ENCODE peak calls at places on chromosome 19, in nine cellular contexts. S, E, G, Z, C, V, A, B and H are unnamed samples.

GRCh38 chr19:13980340-13980739 is 25.8 kb downstream of the RFX1 start:
- DNase-seq in S (no peak), E (no peak), G (no peak), Z (no peak), C (no peak), V (no peak), A (no peak), B (no peak), H (no peak)

GRCh38 chr19:44808463-44809371 is at the start of gene BCAM:
- DNase-seq in S (peak), E (peak), G (no peak), Z (peak), C (peak), V (no peak), A (no peak), B (no peak), H (no peak)

GRCh38 chr19:12580180-12580694 is 29.0 kb upstream of the ZNF564 start:
- DNase-seq in S (no peak), E (no peak), G (no peak), Z (no peak), C (no peak), V (no peak), A (no peak), B (no peak), H (no peak)

GRCh38 chr19:48455171-48455907 is at the start of gene KCNJ14:
- DNase-seq in S (no peak), E (no peak), G (no peak), Z (no peak), C (no peak), V (no peak), A (no peak), B (no peak), H (no peak)

GRCh38 chr19:42252365-42253244 is 2.3 kb downstream of the ERF start:
- DNase-seq in S (peak), E (no peak), G (no peak), Z (no peak), C (peak), V (no peak), A (no peak), B (peak), H (no peak)

GRCh38 chr19:45075215-45076028 is 856 bp downstream of the ZNF296 start:
- DNase-seq in S (peak), E (no peak), G (peak), Z (no peak), C (peak), V (no peak), A (peak), B (peak), H (peak)

GRCh38 chr19:15249912-15250634 is 17.8 kb upstream of the EPHX3 start:
- DNase-seq in S (no peak), E (peak), G (no peak), Z (no peak), C (peak), V (no peak), A (no peak), B (no peak), H (no peak)

GRCh38 chr19:33689138-33689746 is 67.5 kb downstream of the CHST8 start:
- DNase-seq in S (no peak), E (no peak), G (no peak), Z (no peak), C (no peak), V (no peak), A (no peak), B (no peak), H (peak)

GRCh38 chr19:2166741-2167738 is 3.3 kb downstream of the DOT1L start:
- DNase-seq in S (peak), E (peak), G (no peak), Z (no peak), C (peak), V (no peak), A (no peak), B (peak), H (no peak)

GRCh38 chr19:9958451-9958850 is 22.1 kb upstream of the OLFM2 start:
- DNase-seq in S (no peak), E (peak), G (no peak), Z (no peak), C (no peak), V (no peak), A (no peak), B (no peak), H (no peak)

GRCh38 chr19:50155520-50156109 is 7.5 kb downstream of the IZUMO2 start:
- DNase-seq in S (no peak), E (no peak), G (no peak), Z (no peak), C (no peak), V (no peak), A (no peak), B (no peak), H (no peak)

GRCh38 chr19:6590458-6591319 is at the start of gene CD70:
- DNase-seq in S (no peak), E (no peak), G (peak), Z (peak), C (no peak), V (no peak), A (no peak), B (peak), H (no peak)

GRCh38 chr19:10701955-10702307 is 692 bp downstream of the QTRT1 start:
- DNase-seq in S (no peak), E (no peak), G (no peak), Z (peak), C (peak), V (no peak), A (peak), B (no peak), H (no peak)

GRCh38 chr19:10977773-10978155 is 16.9 kb downstream of the SMARCA4 start:
- DNase-seq in S (no peak), E (no peak), G (no peak), Z (no peak), C (no peak), V (no peak), A (no peak), B (no peak), H (no peak)

GRCh38 chr19:9885077-9885552 is 50.0 kb downstream of the PIN1 start:
- DNase-seq in S (no peak), E (peak), G (no peak), Z (peak), C (peak), V (no peak), A (no peak), B (peak), H (no peak)

GRCh38 chr19:41734585-41734984 is 20.7 kb upstream of the CEACAM6 start:
- DNase-seq in S (no peak), E (no peak), G (no peak), Z (no peak), C (no peak), V (no peak), A (no peak), B (no peak), H (no peak)